ENCODE peak calls at places on chromosomes 3 and 15, in eight cellular contexts. F, X, I, K, J, Z, B and G are unnamed samples.

GRCh38 chr15:56835598-56836275 is 82.7 kb upstream of the TCF12 start:
- DNase-seq in K (no peak), Z (no peak), J (no peak), F (no peak), X (no peak), I (no peak), B (peak), G (peak)

GRCh38 chr3:62436785-62437184 is 63.4 kb upstream of the FEZF2 start:
- DNase-seq in K (no peak), X (no peak), Z (no peak), I (no peak), F (no peak), B (no peak), J (no peak), G (no peak)

GRCh38 chr3:196179380-196180308 is 31.6 kb downstream of the ZDHHC19 start:
- DNase-seq in Z (no peak), F (peak), I (peak), J (peak), X (no peak), B (no peak), K (no peak), G (peak)

GRCh38 chr3:194321666-194322640 is 29.2 kb downstream of the CPN2 start:
- DNase-seq in K (no peak), Z (peak), B (no peak), I (peak), F (peak), X (no peak), J (no peak), G (no peak)

GRCh38 chr15:73944161-73945099 is 18.2 kb downstream of the LOXL1 start:
- DNase-seq in B (peak), Z (no peak), F (peak), I (no peak), X (peak), J (no peak), K (no peak), G (no peak)

GRCh38 chr3:90184861-90185260 is 1077.4 kb downstream of the EPHA3 start:
- DNase-seq in X (no peak), Z (no peak), K (no peak), B (no peak), I (peak), F (peak), J (no peak), G (peak)

GRCh38 chr3:171178714-171179113 is 152.2 kb upstream of the SLC2A2 start:
- DNase-seq in I (peak), J (no peak), Z (no peak), B (no peak), X (no peak), K (no peak), F (no peak), G (no peak)

GRCh38 chr3:13217736-13218540 is 144.7 kb upstream of the IQSEC1 start:
- DNase-seq in F (peak), K (no peak), J (no peak), I (peak), Z (peak), B (no peak), X (no peak), G (no peak)

GRCh38 chr3:109275702-109276293 is 40.5 kb downstream of the DPPA2 start:
- DNase-seq in B (no peak), K (no peak), J (no peak), Z (peak), X (peak), F (peak), I (peak), G (peak)

DNA sequence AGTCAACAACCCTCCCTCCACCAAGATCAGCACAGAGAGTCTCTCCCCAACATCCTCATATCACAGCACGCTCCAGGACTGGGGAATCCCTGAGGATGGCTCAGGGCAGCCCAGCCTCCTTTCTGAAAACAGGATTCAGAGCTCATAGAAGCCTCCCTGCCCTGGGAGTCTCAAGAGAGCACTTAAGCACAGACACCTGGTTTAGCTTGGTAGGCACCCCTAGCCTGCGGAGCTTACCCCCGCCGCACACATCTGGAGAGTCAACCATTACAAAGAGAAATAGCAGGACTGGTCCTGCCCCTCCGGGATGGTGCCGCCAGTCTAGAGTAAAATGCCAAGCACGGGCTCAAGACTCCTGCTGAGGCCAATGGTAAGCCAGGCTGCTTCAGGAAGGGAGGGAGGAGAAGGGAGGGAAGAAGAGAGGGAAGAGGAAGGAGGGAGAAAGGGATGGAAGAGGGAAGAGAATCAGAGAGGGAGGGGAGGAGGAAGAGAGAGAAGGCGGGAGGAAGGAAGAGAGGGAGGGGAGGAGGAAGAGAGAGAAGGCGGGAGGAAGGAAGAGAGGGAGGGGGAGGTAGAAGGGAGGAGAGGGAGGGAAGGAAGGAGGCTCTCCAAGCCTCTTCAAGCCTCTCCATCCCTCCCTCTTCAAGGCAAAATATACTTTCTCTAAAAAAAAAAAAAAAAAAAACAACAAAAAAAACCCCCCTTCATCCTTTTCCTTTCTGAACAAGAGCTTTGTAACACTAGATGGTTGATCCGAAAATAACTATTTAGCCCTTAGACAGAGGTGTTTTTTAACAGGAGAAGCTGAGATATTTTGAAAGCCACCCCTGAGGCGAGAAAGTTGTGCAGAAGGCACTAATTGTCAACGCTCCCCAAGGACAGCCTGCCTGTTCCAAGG is 278.6 kb upstream of the TLE3 start:
- DNase-seq in X (no peak), I (no peak), K (peak), B (no peak), Z (no peak), F (no peak), J (no peak), G (no peak)
- H3K4me3 ChIP-seq in X (no peak), I (no peak), K (no peak), B (no peak), Z (no peak), F (no peak), J (no peak), G (no peak)

GRCh38 chr3:119388577-119388976 is 74.8 kb downstream of the TMEM39A start:
- DNase-seq in I (no peak), F (no peak), B (no peak), J (no peak), Z (peak), K (no peak), X (no peak), G (no peak)
- TF ChIP-seq CTCF in I (peak), F (no peak), B (no peak), J (peak), Z (peak), K (no peak), X (peak), G (no peak)

GRCh38 chr15:36373549-36373948 is 205.9 kb upstream of the CDIN1 start:
- DNase-seq in I (peak), X (no peak), K (no peak), Z (no peak), J (no peak), B (no peak), F (no peak), G (no peak)
- H3K4me3 ChIP-seq in I (no peak), X (no peak), K (no peak), Z (no peak), J (no peak), B (no peak), F (no peak), G (no peak)

DNA sequence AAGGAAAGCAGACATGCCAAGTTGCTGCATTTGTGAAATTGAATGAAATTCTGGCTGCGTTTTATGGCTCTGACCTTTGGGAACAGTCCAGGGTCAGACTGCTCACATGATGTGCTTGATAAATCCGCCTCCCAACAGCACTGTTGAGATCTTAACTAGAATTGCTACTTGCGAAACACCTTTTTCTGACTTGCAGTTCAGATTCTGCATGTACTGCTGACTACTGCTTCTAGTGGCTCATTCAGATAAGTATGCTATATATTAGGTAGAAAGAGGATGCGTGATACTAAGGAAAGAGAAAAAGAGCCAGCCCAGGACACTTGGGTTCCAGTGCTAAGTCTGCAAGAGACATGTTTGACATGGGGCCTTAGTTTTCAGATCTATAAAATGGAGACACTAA is 129.4 kb downstream of the LPP start:
- DNase-seq in K (no peak), I (no peak), B (no peak), J (no peak), X (no peak), Z (no peak), F (peak), G (peak)
- TF ChIP-seq CTCF in K (no peak), I (no peak), B (no peak), J (no peak), X (peak), Z (no peak), F (peak), G (peak)

DNA sequence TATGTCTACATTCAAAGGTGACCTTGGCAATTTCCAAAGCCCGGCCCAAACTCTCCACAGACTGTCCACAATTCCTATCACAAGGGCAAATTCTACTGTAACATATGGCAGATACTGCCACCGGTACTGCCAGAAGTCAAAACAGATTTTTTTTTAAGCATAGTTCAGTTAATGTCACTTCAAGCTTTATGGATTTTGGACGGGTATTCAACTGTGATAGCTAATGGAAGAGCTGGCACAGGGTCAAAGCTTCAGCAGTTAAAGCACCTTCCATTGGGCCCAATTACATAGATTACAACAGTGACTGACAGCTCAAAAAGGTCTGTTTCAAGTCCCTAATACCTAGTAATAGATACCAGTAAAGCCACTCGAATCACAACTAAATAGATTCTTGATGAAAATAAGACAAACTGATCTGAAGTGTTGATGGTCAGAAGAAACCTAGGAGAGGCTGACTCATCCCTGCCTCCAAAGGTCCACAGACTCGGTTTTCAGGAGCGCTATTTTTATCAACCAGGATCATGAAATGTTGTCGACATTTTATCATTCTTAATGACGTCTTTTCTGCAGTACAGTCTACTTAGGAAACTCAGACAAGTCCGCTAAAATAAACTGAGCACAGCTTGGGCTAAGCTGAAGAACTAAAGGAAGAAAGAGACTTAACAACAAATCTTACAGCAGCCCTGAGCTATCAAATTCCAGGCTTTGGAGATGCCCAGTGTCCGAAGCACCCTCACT is 38.7 kb downstream of the ANXA2 start:
- DNase-seq in Z (no peak), J (no peak), I (no peak), B (no peak), F (no peak), K (no peak), X (no peak), G (peak)
- H3K4me3 ChIP-seq in Z (no peak), J (no peak), I (no peak), B (no peak), F (no peak), K (no peak), X (no peak), G (no peak)